ENCODE peak calls at places on chromosomes 4 and X, in ten cellular contexts. G is PC-9, V is left lung, T is coronary artery, A is sigmoid colon, F is heart left ventricle, Q is A673, N is OCI-LY7, B is cardiac muscle cell, J is Panc1. X is an unnamed sample.
A peak's percentile ranks its signal among the peaks of the same experiment; 100 is the strongest.

GRCh38 chr4:14446311-14446710 is 556.0 kb upstream of the CPEB2 start:
- DNase-seq in G (no peak), V (no peak), T (no peak), A (no peak), F (no peak), Q (no peak), N (no peak), B (no peak), J (no peak), X (peak; percentile 18)

GRCh38 chr4:184599492-184600135 is 49.6 kb downstream of the CASP3 start:
- DNase-seq in G (no peak), V (no peak), T (no peak), A (no peak), F (no peak), Q (no peak), N (no peak), B (no peak), J (no peak), X (peak; percentile 82)

GRCh38 chrX:37786666-37787337 is 6.9 kb downstream of the CYBB start:
- DNase-seq in G (no peak), V (no peak), T (no peak), A (no peak), F (no peak), Q (no peak), N (peak; percentile 74), B (no peak), J (no peak), X (no peak)

GRCh38 chr4:73780243-73780642 is 39.9 kb downstream of the CXCL8 start:
- DNase-seq in G (no peak), V (no peak), T (no peak), A (no peak), F (no peak), Q (no peak), N (no peak), B (no peak), J (no peak), X (no peak)

GRCh38 chr4:3285558-3286334 is 7.1 kb upstream of the RGS12 start:
- DNase-seq in G (peak; percentile 87), V (peak; percentile 60), T (peak; percentile 72), A (no peak), F (no peak), Q (no peak), N (no peak), B (no peak), J (no peak), X (no peak)

GRCh38 chrX:125198546-125198945 is 121.1 kb upstream of the TEX13C start:
- DNase-seq in G (no peak), V (no peak), T (no peak), A (no peak), F (no peak), Q (peak; percentile 50), N (no peak), B (no peak), J (no peak), X (no peak)

GRCh38 chrX:52270453-52271116 is 85.9 kb downstream of the MAGED4 start:
- DNase-seq in G (no peak), V (no peak), T (no peak), A (no peak), F (no peak), Q (no peak), N (no peak), B (no peak), J (no peak), X (no peak)

GRCh38 chr4:182752158-182752910 is 164.9 kb downstream of the DCTD start:
- DNase-seq in G (no peak), V (no peak), T (no peak), A (no peak), F (no peak), Q (no peak), N (no peak), B (no peak), J (no peak), X (peak; percentile 69)

GRCh38 chr4:12126476-12126875 is 697.8 kb upstream of the HS3ST1 start:
- DNase-seq in G (no peak), V (no peak), T (no peak), A (no peak), F (no peak), Q (no peak), N (no peak), B (no peak), J (no peak), X (no peak)

GRCh38 chr4:122458625-122459024 is 2.1 kb upstream of the IL2 start:
- DNase-seq in G (peak; percentile 61), V (no peak), T (no peak), A (no peak), F (no peak), Q (no peak), N (no peak), B (peak; percentile 56), J (peak; percentile 2), X (peak; percentile 8)

GRCh38 chr4:112898357-112899141 is 150.9 kb upstream of the ANK2 start:
- DNase-seq in G (no peak), V (no peak), T (no peak), A (no peak), F (no peak), Q (no peak), N (no peak), B (no peak), J (no peak), X (no peak)

GRCh38 chr4:7971881-7972500 is 32.3 kb upstream of the AFAP1 start:
- DNase-seq in G (peak; percentile 72), V (no peak), T (no peak), A (no peak), F (no peak), Q (no peak), N (no peak), B (no peak), J (no peak), X (no peak)

GRCh38 chr4:91754716-91755115 is 549.0 kb upstream of the GRID2 start:
- DNase-seq in G (no peak), V (no peak), T (no peak), A (no peak), F (no peak), Q (no peak), N (no peak), B (no peak), J (no peak), X (no peak)

GRCh38 chr4:110636231-110636676 is 13.4 kb upstream of the PITX2 start:
- DNase-seq in G (no peak), V (no peak), T (no peak), A (no peak), F (no peak), Q (no peak), N (no peak), B (no peak), J (no peak), X (no peak)

GRCh38 chr4:55475394-55476243 is 71.1 kb downstream of the CLOCK start:
- DNase-seq in G (no peak), V (no peak), T (no peak), A (no peak), F (no peak), Q (no peak), N (no peak), B (no peak), J (no peak), X (peak; percentile 83)

GRCh38 chr4:1172971-1173757 is 781 bp upstream of the SPON2 start:
- DNase-seq in G (no peak), V (no peak), T (peak; percentile 62), A (peak; percentile 90), F (no peak), Q (no peak), N (no peak), B (no peak), J (no peak), X (no peak)

GRCh38 chr4:138919094-138919936 is 96.3 kb upstream of the NOCT start:
- DNase-seq in G (peak; percentile 44), V (peak; percentile 59), T (no peak), A (peak; percentile 73), F (peak; percentile 78), Q (peak; percentile 87), N (peak; percentile 42), B (peak; percentile 72), J (no peak), X (peak; percentile 80)

DNA sequence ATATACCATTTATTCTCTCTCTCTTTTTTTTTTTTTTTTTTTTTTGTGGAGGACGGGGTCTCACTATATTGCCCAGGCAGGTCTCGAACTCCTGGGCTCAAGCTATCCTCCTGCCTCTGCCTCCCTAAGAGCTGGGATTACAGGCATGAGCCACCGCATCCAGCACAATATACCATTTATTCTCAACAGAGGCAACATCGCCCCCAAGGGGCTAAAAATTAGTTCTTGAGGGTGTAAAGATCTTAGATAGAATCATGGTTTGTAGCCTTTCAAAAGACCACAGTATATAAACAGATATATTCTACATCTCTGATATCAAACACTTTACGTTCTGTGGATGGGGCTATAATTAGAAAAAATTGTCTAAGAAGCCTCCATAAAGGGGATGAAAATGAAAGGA is 39.8 kb upstream of the TCEAL2 start:
- DNase-seq in G (no peak), V (no peak), T (no peak), A (no peak), F (no peak), Q (peak; percentile 25), N (no peak), B (no peak), J (no peak), X (no peak)
- TF ChIP-seq CTCF in G (peak; percentile 32), V (no peak), T (no peak), A (no peak), F (no peak), Q (peak; percentile 35), N (no peak), B (no peak), J (peak; percentile 26), X (no peak)

GRCh38 chrX:115697806-115698205 is 136.8 kb downstream of the PLS3 start:
- DNase-seq in G (no peak), V (no peak), T (no peak), A (no peak), F (no peak), Q (no peak), N (no peak), B (no peak), J (no peak), X (no peak)

DNA sequence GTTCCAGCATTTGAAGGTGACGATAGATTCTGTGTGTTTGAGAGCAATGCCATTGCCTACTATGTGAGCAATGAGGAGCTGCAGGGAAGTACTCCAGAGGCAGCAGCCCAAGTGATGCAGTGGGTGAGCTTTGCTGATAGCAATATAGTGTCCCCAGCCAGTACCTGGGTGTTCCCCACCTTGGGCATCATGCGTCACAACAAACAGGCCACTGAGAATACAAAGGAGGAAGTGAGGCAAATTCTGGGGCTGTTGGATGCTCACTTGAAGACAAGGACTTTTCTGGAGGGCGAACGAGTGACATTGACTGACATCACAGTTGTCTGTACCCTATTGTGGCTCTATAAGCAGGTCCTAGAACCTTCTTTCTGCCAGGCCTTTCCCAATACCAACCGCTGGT is 142.0 kb downstream of the PLS3 start:
- DNase-seq in G (no peak), V (no peak), T (no peak), A (no peak), F (no peak), Q (no peak), N (no peak), B (no peak), J (no peak), X (no peak)
- H3K27ac ChIP-seq in G (no peak overlapping the region), V (no peak overlapping the region), T (no peak overlapping the region), A (no peak overlapping the region), F (no peak overlapping the region), Q (no peak overlapping the region), N (no peak overlapping the region), B (no peak overlapping the region), J (no peak overlapping the region), X (no peak overlapping the region)

GRCh38 chrX:77628294-77629025 is 157.6 kb downstream of the ATRX start:
- DNase-seq in G (no peak), V (no peak), T (no peak), A (no peak), F (no peak), Q (peak; percentile 26), N (no peak), B (no peak), J (no peak), X (no peak)
- TF ChIP-seq CTCF in G (peak; percentile 39), V (no peak), T (no peak), A (no peak), F (no peak), Q (peak; percentile 38), N (peak; percentile 47), B (no peak), J (peak; percentile 11), X (no peak)

GRCh38 chr4:169626328-169627282 is 6.2 kb downstream of the CLCN3 start:
- DNase-seq in G (no peak), V (no peak), T (no peak), A (no peak), F (no peak), Q (no peak), N (no peak), B (peak; percentile 18), J (no peak), X (no peak)
- H3K27ac ChIP-seq in G (no peak overlapping the region), V (no peak overlapping the region), T (no peak overlapping the region), A (no peak overlapping the region), F (peak overlapping the region; percentile 63), Q (no peak overlapping the region), N (no peak overlapping the region), B (no peak overlapping the region), J (no peak overlapping the region), X (no peak overlapping the region)